ENCODE peak calls at places on chromosomes 6 and 20, in six cellular contexts. Z, S, L, Q, V and F are unnamed samples.

GRCh38 chr6:109695468-109695867 is 4.4 kb downstream of the FIG4 start:
- DNase-seq in V (no peak), Q (no peak), Z (no peak), L (no peak), S (no peak), F (peak)

GRCh38 chr6:35397806-35398418 is 54.2 kb upstream of the FANCE start:
- DNase-seq in L (no peak), Q (no peak), Z (no peak), S (no peak), V (no peak), F (no peak)

GRCh38 chr6:123208111-123208510 is 212.1 kb downstream of the CLVS2 start:
- DNase-seq in S (no peak), V (no peak), Z (no peak), L (no peak), Q (no peak), F (no peak)

GRCh38 chr6:4270799-4271198 is 135.4 kb upstream of the ECI2 start:
- DNase-seq in Z (no peak), S (no peak), V (no peak), L (no peak), Q (no peak), F (no peak)

GRCh38 chr6:15461127-15461944 is 201.5 kb downstream of the DTNBP1 start:
- DNase-seq in S (no peak), V (no peak), Z (no peak), Q (no peak), L (no peak), F (no peak)

GRCh38 chr20:24350923-24351368 is 118.5 kb upstream of the SYNDIG1 start:
- DNase-seq in S (no peak), Q (no peak), Z (no peak), L (peak), V (no peak), F (no peak)

GRCh38 chr20:3811421-3812258 is 8.7 kb upstream of the AP5S1 start:
- DNase-seq in L (peak), Q (peak), V (peak), S (peak), Z (peak), F (no peak)

GRCh38 chr6:41036601-41037000 is 2.4 kb downstream of the UNC5CL start:
- DNase-seq in S (no peak), V (no peak), Q (no peak), L (no peak), Z (no peak), F (no peak)

GRCh38 chr20:48921883-48922867 is 664 bp downstream of the ARFGEF2 start:
- DNase-seq in Z (peak), L (peak), Q (no peak), S (peak), V (no peak), F (no peak)

GRCh38 chr6:156779206-156780116 is 2.3 kb downstream of the ARID1B start:
- DNase-seq in V (peak), L (peak), S (peak), Z (peak), Q (no peak), F (peak)

GRCh38 chr20:909641-910040 is 6.5 kb downstream of the ANGPT4 start:
- DNase-seq in L (no peak), S (no peak), Q (no peak), V (no peak), Z (no peak), F (no peak)

GRCh38 chr6:124984668-124985338 is 22.6 kb downstream of the RNF217 start:
- DNase-seq in V (no peak), Z (no peak), S (no peak), L (no peak), Q (no peak), F (no peak)

GRCh38 chr20:11130554-11131166 is 456.9 kb upstream of the JAG1 start:
- DNase-seq in V (no peak), Z (no peak), L (no peak), S (no peak), Q (no peak), F (peak)

GRCh38 chr20:11894072-11894471 is 23.6 kb upstream of the BTBD3 start:
- DNase-seq in Z (peak), Q (no peak), L (no peak), S (no peak), V (no peak), F (no peak)

GRCh38 chr6:128803911-128804310 is 79.0 kb upstream of the LAMA2 start:
- DNase-seq in Q (no peak), Z (no peak), V (no peak), S (peak), L (no peak), F (no peak)

GRCh38 chr6:160222491-160222890 is 36.1 kb downstream of the SLC22A2 start:
- DNase-seq in Q (no peak), V (no peak), S (no peak), Z (no peak), L (no peak), F (no peak)

GRCh38 chr20:25053207-25054132 is 4.5 kb downstream of the ACSS1 start:
- DNase-seq in S (peak), Z (peak), V (no peak), L (no peak), Q (peak), F (no peak)

GRCh38 chr6:12529364-12530019 is 187.1 kb upstream of the PHACTR1 start:
- DNase-seq in Z (no peak), L (no peak), V (no peak), Q (no peak), S (no peak), F (no peak)

GRCh38 chr6:47964994-47965393 is 146.0 kb downstream of the PTCHD4 start:
- DNase-seq in Z (no peak), S (no peak), Q (no peak), V (no peak), L (no peak), F (no peak)

GRCh38 chr20:10669843-10670446 is 3.9 kb downstream of the JAG1 start:
- DNase-seq in Z (no peak), L (no peak), S (no peak), Q (no peak), V (no peak), F (no peak)

GRCh38 chr6:84615113-84615850 is 149.1 kb downstream of the TBX18 start:
- DNase-seq in S (no peak), Z (no peak), L (no peak), V (no peak), Q (no peak), F (no peak)

GRCh38 chr20:51528263-51529026 is 14.1 kb downstream of the NFATC2 start:
- DNase-seq in Z (no peak), L (no peak), S (no peak), Q (no peak), V (no peak), F (peak)

GRCh38 chr6:35719830-35720733 is 16.8 kb upstream of the ARMC12 start:
- DNase-seq in Q (no peak), L (peak), Z (peak), S (peak), V (no peak), F (peak)

GRCh38 chr6:168684471-168684870 is 243.5 kb downstream of the SMOC2 start:
- DNase-seq in S (no peak), V (no peak), Z (no peak), Q (no peak), L (no peak), F (no peak)

GRCh38 chr20:32159766-32160221 is 47.7 kb downstream of the PLAGL2 start:
- DNase-seq in Z (no peak), S (no peak), L (no peak), V (no peak), Q (no peak), F (no peak)

GRCh38 chr6:153849072-153849759 is 189.8 kb upstream of the OPRM1 start:
- DNase-seq in Q (no peak), Z (no peak), L (no peak), S (no peak), V (no peak), F (no peak)

GRCh38 chr20:33629533-33629932 is 32.6 kb upstream of the C20orf144 start:
- DNase-seq in S (no peak), L (no peak), Q (no peak), V (no peak), Z (no peak), F (no peak)

GRCh38 chr20:33630507-33630906 is 31.6 kb upstream of the C20orf144 start:
- DNase-seq in S (no peak), V (no peak), L (no peak), Z (no peak), Q (no peak), F (no peak)

GRCh38 chr20:33626190-33626589 is 35.9 kb upstream of the C20orf144 start:
- DNase-seq in Q (no peak), S (no peak), Z (no peak), V (no peak), L (no peak), F (no peak)

GRCh38 chr20:33629979-33630378 is 32.1 kb upstream of the C20orf144 start:
- DNase-seq in L (no peak), S (no peak), V (no peak), Q (no peak), Z (no peak), F (no peak)

GRCh38 chr20:33627577-33628216 is 34.4 kb upstream of the C20orf144 start:
- DNase-seq in S (no peak), V (no peak), Z (no peak), Q (no peak), L (no peak), F (no peak)
- TF ChIP-seq CTCF in S (no peak), V (no peak), Z (no peak), Q (no peak), L (no peak), F (no peak)

DNA sequence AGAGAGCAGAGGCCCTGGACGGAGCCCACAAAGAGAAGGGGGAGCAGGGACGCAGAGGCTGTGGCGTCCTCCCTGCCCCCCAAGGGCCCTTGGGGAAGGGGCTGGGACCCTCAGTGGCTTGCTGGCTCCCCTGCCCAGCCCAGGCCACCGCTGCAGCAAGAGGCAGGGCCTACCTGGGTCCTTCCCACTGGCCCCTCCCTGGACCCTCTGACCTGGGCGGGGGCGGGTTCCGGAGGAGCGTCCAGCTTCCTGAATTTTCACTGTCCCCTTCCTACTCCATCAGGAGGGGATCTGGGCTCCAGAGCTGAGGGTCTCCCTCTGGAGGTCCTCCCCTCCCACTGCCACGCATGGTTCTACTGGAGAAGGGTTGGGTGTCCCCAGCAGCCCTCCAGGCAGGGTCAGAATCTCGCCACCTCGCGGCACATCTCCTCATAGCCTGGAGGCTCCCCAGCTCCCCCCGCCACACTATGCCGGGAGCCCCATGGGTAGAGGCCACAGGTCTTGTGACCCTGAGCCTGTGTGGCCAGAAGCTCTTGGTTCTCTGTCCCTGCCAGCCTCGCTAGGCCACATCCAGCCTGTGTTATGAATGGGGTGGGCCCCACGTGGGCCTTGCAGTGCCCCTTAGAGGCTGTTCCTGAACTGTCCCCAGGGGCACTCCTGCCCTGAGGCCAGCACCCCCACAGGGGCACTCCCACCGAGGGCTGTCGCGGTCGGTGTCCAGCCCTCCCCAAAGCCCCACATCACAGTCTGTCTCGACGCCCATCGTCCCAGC is 1.0 kb upstream of the SOX18 start:
- DNase-seq in L (no peak), Q (no peak), Z (no peak), V (no peak), S (no peak), F (no peak)
- H3K4me3 ChIP-seq in L (no peak), Q (no peak), Z (no peak), V (no peak), S (peak), F (no peak)

DNA sequence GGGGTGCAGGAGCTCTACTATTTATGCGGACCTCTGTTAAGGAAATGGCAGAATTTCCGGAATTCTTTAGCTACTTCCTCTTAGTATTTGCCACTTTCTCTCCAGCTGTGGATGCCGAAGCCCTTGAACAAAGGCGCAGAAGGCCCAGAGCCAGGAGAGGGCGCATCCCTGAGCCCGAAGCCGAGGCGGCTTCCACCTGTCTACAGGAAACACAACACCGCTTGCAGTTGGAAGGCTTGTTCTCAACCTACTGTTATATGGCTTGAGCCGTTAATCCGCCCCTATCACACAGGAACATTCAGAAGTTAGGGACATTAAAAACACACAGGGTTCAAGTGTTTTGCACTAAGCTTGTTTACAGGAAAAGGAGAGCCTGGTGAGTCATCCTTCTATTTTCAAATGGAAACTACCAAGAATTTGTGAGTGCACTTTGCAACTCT is 417.1 kb downstream of the BCKDHB start:
- DNase-seq in Q (no peak), V (no peak), S (peak), L (no peak), Z (no peak), F (no peak)
- TF ChIP-seq CTCF in Q (no peak), V (no peak), S (no peak), L (no peak), Z (no peak), F (no peak)

GRCh38 chr6:38504996-38505395 is 134.7 kb downstream of the BTBD9 start:
- DNase-seq in V (no peak), Q (no peak), L (no peak), S (no peak), Z (no peak), F (no peak)
- H3K4me3 ChIP-seq in V (no peak), Q (no peak), L (no peak), S (no peak), Z (no peak), F (no peak)

GRCh38 chr6:2155206-2155605 is 90.2 kb downstream of the GMDS start:
- DNase-seq in V (no peak), Z (no peak), L (no peak), Q (no peak), S (no peak), F (no peak)

GRCh38 chr6:2157441-2158127 is 87.8 kb downstream of the GMDS start:
- DNase-seq in V (no peak), S (no peak), Q (no peak), L (no peak), Z (no peak), F (peak)

GRCh38 chr6:2162089-2162465 is 83.3 kb downstream of the GMDS start:
- DNase-seq in Q (no peak), S (no peak), V (no peak), Z (no peak), L (no peak), F (no peak)

GRCh38 chr6:2164481-2164880 is 80.9 kb downstream of the GMDS start:
- DNase-seq in L (no peak), Q (no peak), V (no peak), Z (no peak), S (no peak), F (no peak)

GRCh38 chr6:2158596-2159271 is 86.7 kb downstream of the GMDS start:
- DNase-seq in S (no peak), Z (no peak), L (no peak), Q (no peak), V (no peak), F (peak)
- TF ChIP-seq CTCF in S (peak), Z (no peak), L (no peak), Q (no peak), V (no peak), F (no peak)

DNA sequence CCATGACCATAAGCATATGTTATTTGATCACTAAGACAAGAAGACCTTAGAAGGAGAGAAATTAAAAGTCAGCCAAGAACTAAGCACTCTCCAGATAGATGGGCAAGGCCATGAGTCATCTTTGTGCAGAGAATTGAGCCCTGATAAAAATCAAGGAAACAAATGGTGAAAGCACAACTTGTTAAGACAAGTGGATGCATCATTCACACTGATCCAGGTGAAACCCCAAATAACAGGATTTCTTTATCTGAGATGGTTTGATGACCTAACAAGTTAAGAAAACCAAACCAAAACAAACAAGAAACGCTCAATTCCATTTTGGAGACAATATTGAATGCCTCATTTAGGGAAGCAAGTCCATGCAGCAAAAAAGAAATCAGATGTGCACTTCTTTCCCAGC is 121.6 kb downstream of the ADAT2 start:
- DNase-seq in L (no peak), Z (no peak), S (no peak), Q (no peak), V (no peak), F (no peak)
- H3K4me3 ChIP-seq in L (no peak), Z (no peak), S (no peak), Q (no peak), V (no peak), F (no peak)